ENCODE peak calls at places on chromosomes 2 and 18, in seven cellular contexts. T, G, I, S, V, J and B are unnamed samples.

GRCh38 chr18:36757081-36757480 is 71.7 kb downstream of the TPGS2 start:
- DNase-seq in T (no peak), G (no peak), I (no peak), S (peak), V (no peak), J (no peak), B (no peak)

GRCh38 chr2:41909584-41909983 is 138.2 kb upstream of the PKDCC start:
- DNase-seq in T (no peak), G (no peak), I (no peak), S (no peak), V (no peak), J (no peak), B (no peak)

GRCh38 chr2:7773362-7773973 is 856.3 kb downstream of the RNF144A start:
- DNase-seq in T (no peak), G (no peak), I (peak), S (peak), V (no peak), J (no peak), B (no peak)

GRCh38 chr18:46471809-46472498 is 185.1 kb downstream of the LOXHD1 start:
- DNase-seq in T (no peak), G (no peak), I (no peak), S (no peak), V (no peak), J (no peak), B (no peak)

GRCh38 chr2:39858681-39859080 is 79.6 kb upstream of the THUMPD2 start:
- DNase-seq in T (no peak), G (no peak), I (no peak), S (no peak), V (no peak), J (no peak), B (no peak)

GRCh38 chr18:74895686-74896085 is 298.0 kb downstream of the ZNF407 start:
- DNase-seq in T (no peak), G (no peak), I (no peak), S (peak), V (no peak), J (no peak), B (no peak)

GRCh38 chr2:203681978-203682377 is 24.5 kb upstream of the CD28 start:
- DNase-seq in T (no peak), G (no peak), I (no peak), S (no peak), V (no peak), J (no peak), B (no peak)

GRCh38 chr2:17969661-17970060 is 91.2 kb downstream of the KCNS3 start:
- DNase-seq in T (no peak), G (no peak), I (no peak), S (peak), V (no peak), J (no peak), B (peak)

GRCh38 chr18:54852780-54853675 is 24.8 kb downstream of the RAB27B start:
- DNase-seq in T (no peak), G (no peak), I (no peak), S (no peak), V (no peak), J (no peak), B (no peak)

GRCh38 chr2:23617817-23618216 is 232.8 kb downstream of the KLHL29 start:
- DNase-seq in T (no peak), G (no peak), I (no peak), S (no peak), V (no peak), J (no peak), B (no peak)

GRCh38 chr2:170740660-170741059 is 25.5 kb downstream of the SP5 start:
- DNase-seq in T (no peak), G (no peak), I (no peak), S (no peak), V (no peak), J (no peak), B (no peak)

GRCh38 chr2:205367536-205367935 is 314.8 kb upstream of the NRP2 start:
- DNase-seq in T (no peak), G (no peak), I (no peak), S (no peak), V (no peak), J (no peak), B (no peak)

GRCh38 chr2:58054264-58054663 is 7.7 kb downstream of the VRK2 start:
- DNase-seq in T (no peak), G (no peak), I (no peak), S (peak), V (no peak), J (no peak), B (no peak)

GRCh38 chr2:118056165-118056534 is 32.1 kb upstream of the INSIG2 start:
- DNase-seq in T (no peak), G (no peak), I (no peak), S (no peak), V (no peak), J (no peak), B (no peak)

GRCh38 chr18:54856105-54856504 is 27.8 kb downstream of the RAB27B start:
- DNase-seq in T (no peak), G (no peak), I (no peak), S (no peak), V (no peak), J (no peak), B (no peak)

GRCh38 chr18:48777737-48778111 is 173.0 kb downstream of the SMAD7 start:
- DNase-seq in T (no peak), G (no peak), I (no peak), S (no peak), V (no peak), J (no peak), B (no peak)

GRCh38 chr2:174970092-174970491 is 35.1 kb downstream of the CHN1 start:
- DNase-seq in T (no peak), G (no peak), I (no peak), S (peak), V (no peak), J (no peak), B (no peak)

GRCh38 chr2:42117923-42118758 is 51.0 kb upstream of the EML4 start:
- DNase-seq in T (peak), G (no peak), I (no peak), S (peak), V (no peak), J (no peak), B (no peak)

GRCh38 chr2:84912984-84913383 is 7.5 kb downstream of the TMSB10 start:
- DNase-seq in T (peak), G (no peak), I (no peak), S (no peak), V (no peak), J (peak), B (no peak)

GRCh38 chr2:40363631-40364030 is 88.3 kb downstream of the SLC8A1 start:
- DNase-seq in T (no peak), G (no peak), I (no peak), S (peak), V (no peak), J (no peak), B (no peak)

GRCh38 chr2:30948857-30949256 is 141.6 kb upstream of the CAPN13 start:
- DNase-seq in T (no peak), G (no peak), I (no peak), S (no peak), V (no peak), J (no peak), B (no peak)

GRCh38 chr18:52313213-52313612 is 26.8 kb upstream of the DCC start:
- DNase-seq in T (no peak), G (no peak), I (no peak), S (peak), V (no peak), J (no peak), B (no peak)

GRCh38 chr18:61993831-61994230 is 101.0 kb upstream of the RNF152 start:
- DNase-seq in T (no peak), G (no peak), I (no peak), S (peak), V (no peak), J (no peak), B (no peak)

GRCh38 chr2:122236152-122236892 is 480.9 kb downstream of the TSN start:
- DNase-seq in T (no peak), G (no peak), I (no peak), S (peak), V (peak), J (no peak), B (peak)

GRCh38 chr2:75523313-75524275 is 37.1 kb downstream of the EVA1A start:
- DNase-seq in T (peak), G (no peak), I (no peak), S (peak), V (no peak), J (no peak), B (peak)

GRCh38 chr18:70931942-70932814 is 643.3 kb downstream of the SOCS6 start:
- DNase-seq in T (no peak), G (no peak), I (no peak), S (peak), V (no peak), J (no peak), B (no peak)

GRCh38 chr2:236162804-236163482 is 5.2 kb downstream of the GBX2 start:
- DNase-seq in T (no peak), G (peak), I (no peak), S (no peak), V (no peak), J (no peak), B (no peak)

GRCh38 chr18:58047556-58047882 is 3.5 kb downstream of the NEDD4L start:
- DNase-seq in T (no peak), G (no peak), I (no peak), S (no peak), V (no peak), J (no peak), B (no peak)

GRCh38 chr2:134670955-134671354 is 47.8 kb downstream of the TMEM163 start:
- DNase-seq in T (no peak), G (peak), I (peak), S (no peak), V (peak), J (no peak), B (no peak)

GRCh38 chr2:96108578-96109561 is 7.5 kb downstream of the ADRA2B start:
- DNase-seq in T (no peak), G (peak), I (no peak), S (peak), V (no peak), J (no peak), B (no peak)

GRCh38 chr2:109699646-109700045 is 85.5 kb downstream of the SOWAHC start:
- DNase-seq in T (no peak), G (no peak), I (peak), S (no peak), V (no peak), J (peak), B (no peak)

GRCh38 chr2:64952113-64952895 is 36.9 kb upstream of the SLC1A4 start:
- DNase-seq in T (peak), G (no peak), I (no peak), S (no peak), V (no peak), J (no peak), B (no peak)

GRCh38 chr2:131543385-131543891 is 15.8 kb downstream of the CCDC74A start:
- DNase-seq in T (no peak), G (no peak), I (no peak), S (no peak), V (no peak), J (no peak), B (no peak)

GRCh38 chr18:9925369-9925768 is 11.6 kb downstream of the VAPA start:
- DNase-seq in T (no peak), G (no peak), I (no peak), S (no peak), V (no peak), J (no peak), B (no peak)

GRCh38 chr18:42155024-42155423 is 200.0 kb downstream of the PIK3C3 start:
- DNase-seq in T (no peak), G (no peak), I (no peak), S (no peak), V (no peak), J (no peak), B (no peak)

GRCh38 chr2:119646149-119646548 is 32.9 kb upstream of the TMEM177 start:
- DNase-seq in T (no peak), G (no peak), I (no peak), S (no peak), V (no peak), J (no peak), B (no peak)

GRCh38 chr2:71865391-71865965 is 282.2 kb downstream of the CYP26B1 start:
- DNase-seq in T (no peak), G (no peak), I (no peak), S (no peak), V (no peak), J (no peak), B (no peak)

GRCh38 chr18:63736856-63737255 is 34.1 kb downstream of the SERPINB11 start:
- DNase-seq in T (no peak), G (no peak), I (no peak), S (peak), V (no peak), J (no peak), B (no peak)

GRCh38 chr18:13610517-13610916 is 115.8 kb downstream of the FAM210A start:
- DNase-seq in T (no peak), G (peak), I (no peak), S (no peak), V (no peak), J (no peak), B (no peak)
- H3K4me3 ChIP-seq in T (no peak), G (peak), I (no peak), S (no peak), V (no peak), J (no peak), B (no peak)

GRCh38 chr2:200747668-200748618 is 63.8 kb upstream of the BZW1 start:
- DNase-seq in T (peak), G (no peak), I (no peak), S (peak), V (no peak), J (peak), B (peak)
- H3K4me3 ChIP-seq in T (no peak), G (no peak), I (no peak), S (no peak), V (no peak), J (no peak), B (no peak)

GRCh38 chr2:177243476-177243875 is 21.1 kb downstream of the NFE2L2 start:
- DNase-seq in T (no peak), G (no peak), I (no peak), S (no peak), V (no peak), J (no peak), B (no peak)

GRCh38 chr2:177243073-177243472 is 21.5 kb downstream of the NFE2L2 start:
- DNase-seq in T (no peak), G (no peak), I (no peak), S (no peak), V (no peak), J (no peak), B (no peak)

GRCh38 chr2:177244244-177244771 is 20.2 kb downstream of the NFE2L2 start:
- DNase-seq in T (no peak), G (no peak), I (no peak), S (no peak), V (no peak), J (no peak), B (no peak)

GRCh38 chr2:177241771-177242135 is 22.8 kb downstream of the NFE2L2 start:
- DNase-seq in T (no peak), G (no peak), I (no peak), S (no peak), V (no peak), J (no peak), B (no peak)

DNA sequence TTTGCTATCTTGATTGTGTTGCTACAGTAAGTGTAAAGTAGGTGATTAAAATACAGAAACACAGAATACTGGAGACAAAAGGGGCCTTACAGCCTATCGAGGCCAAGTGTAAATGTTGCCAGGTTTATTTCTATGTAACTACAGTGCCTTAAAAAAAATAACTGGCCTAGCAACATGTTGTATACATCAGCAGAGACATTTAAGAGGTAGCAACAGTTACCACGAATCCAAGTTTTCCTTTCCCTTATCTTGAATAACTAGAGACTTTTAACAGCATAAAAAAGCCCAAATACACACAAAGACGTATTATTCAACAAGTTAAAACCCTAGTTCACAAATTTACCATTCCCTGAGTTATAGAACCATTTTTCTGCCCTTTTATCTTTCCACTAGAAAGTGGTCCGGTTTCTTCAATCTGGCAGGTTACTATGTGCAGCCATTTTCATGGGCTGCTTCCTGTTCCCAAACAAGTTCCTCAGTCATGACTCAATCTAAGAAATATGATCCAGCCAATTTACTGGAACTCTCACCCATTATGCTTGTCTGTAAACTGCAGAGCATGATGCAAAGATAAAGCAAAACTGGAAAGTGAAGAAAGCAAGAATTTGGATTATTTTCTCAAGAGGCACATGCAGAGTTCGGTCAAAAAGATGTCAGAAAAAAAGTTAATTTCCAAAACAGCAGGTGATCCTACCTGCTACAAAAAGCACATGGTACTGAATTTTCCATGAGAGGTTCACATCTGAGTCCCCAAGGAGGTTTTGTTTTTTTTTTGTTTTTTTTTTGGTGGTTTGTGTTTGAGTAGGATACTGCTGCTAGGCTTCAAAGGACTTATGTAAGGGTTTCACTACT is 22.2 kb downstream of the NFE2L2 start:
- DNase-seq in T (peak), G (no peak), I (no peak), S (peak), V (no peak), J (no peak), B (peak)
- H3K4me3 ChIP-seq in T (no peak), G (peak), I (no peak), S (peak), V (no peak), J (no peak), B (peak)

DNA sequence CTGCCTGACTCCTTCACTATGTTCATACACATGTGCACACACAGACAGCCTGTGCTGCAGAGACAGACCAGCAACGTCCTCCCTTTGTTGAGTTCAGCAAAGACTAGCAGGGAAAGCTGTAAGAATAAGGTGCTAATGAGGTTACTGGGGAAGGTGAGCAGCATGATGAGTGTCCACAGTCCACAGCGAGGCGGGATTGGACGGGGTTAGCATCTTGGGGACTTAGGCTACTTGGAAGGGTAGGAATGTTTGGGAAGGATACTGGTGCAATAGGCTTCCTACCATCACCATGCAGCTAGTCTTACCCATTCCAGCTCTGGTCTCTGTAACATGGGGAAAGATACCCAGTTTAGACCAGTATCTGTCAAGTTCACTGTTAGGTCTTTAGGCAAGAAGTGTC is 41.9 kb downstream of the DPYSL5 start:
- DNase-seq in T (peak), G (no peak), I (no peak), S (no peak), V (no peak), J (no peak), B (no peak)
- H3K4me3 ChIP-seq in T (no peak), G (no peak), I (no peak), S (no peak), V (no peak), J (no peak), B (no peak)